ENCODE peak calls at places on chromosomes 4 and X, in ten cellular contexts. V, X, S, L, Q, C, O, G, U and Y are unnamed samples.

GRCh38 chr4:100986360-100986868 is 360.9 kb downstream of the PPP3CA start:
- DNase-seq in V (no peak), X (peak; percentile 32), S (no peak), L (no peak), Q (no peak), C (no peak), O (no peak), G (no peak), U (no peak), Y (no peak)

GRCh38 chr4:184309241-184310170 is 91.8 kb upstream of the ENPP6 start:
- DNase-seq in V (no peak), X (no peak), S (no peak), L (no peak), Q (no peak), C (no peak), O (no peak), G (no peak), U (no peak), Y (no peak)

GRCh38 chr4:11769425-11769824 is 340.7 kb upstream of the HS3ST1 start:
- DNase-seq in V (no peak), X (no peak), S (no peak), L (no peak), Q (peak; percentile 16), C (no peak), O (no peak), G (peak; percentile 93), U (no peak), Y (no peak)

GRCh38 chr4:176548571-176548970 is 228.8 kb downstream of the SPCS3 start:
- DNase-seq in V (no peak), X (peak; percentile 54), S (no peak), L (no peak), Q (peak; percentile 85), C (no peak), O (no peak), G (peak; percentile 37), U (peak; percentile 13), Y (no peak)

GRCh38 chr4:101322743-101323142 is 24.6 kb downstream of the PPP3CA start:
- DNase-seq in V (no peak), X (no peak), S (no peak), L (no peak), Q (no peak), C (no peak), O (no peak), G (no peak), U (no peak), Y (no peak)

GRCh38 chr4:164866817-164867490 is 10.0 kb upstream of the APELA start:
- DNase-seq in V (no peak), X (no peak), S (no peak), L (no peak), Q (no peak), C (no peak), O (no peak), G (no peak), U (no peak), Y (no peak)

GRCh38 chr4:15907430-15907829 is 31.1 kb downstream of the FGFBP1 start:
- DNase-seq in V (no peak), X (no peak), S (no peak), L (no peak), Q (no peak), C (no peak), O (no peak), G (peak; percentile 31), U (no peak), Y (no peak)

GRCh38 chr4:162499478-162499877 is 335.7 kb upstream of the FSTL5 start:
- DNase-seq in V (no peak), X (peak; percentile 16), S (no peak), L (no peak), Q (peak; percentile 7), C (no peak), O (no peak), G (no peak), U (no peak), Y (no peak)

GRCh38 chrX:41973208-41973607 is 49.9 kb upstream of the CASK start:
- DNase-seq in V (no peak), X (no peak), S (no peak), L (no peak), Q (no peak), C (no peak), O (no peak), G (no peak), U (no peak), Y (no peak)

GRCh38 chr4:119068529-119068962 is 67.1 kb upstream of the MYOZ2 start:
- DNase-seq in V (no peak), X (peak; percentile 47), S (no peak), L (peak; percentile 21), Q (peak; percentile 88), C (no peak), O (no peak), G (no peak), U (peak; percentile 14), Y (no peak)

GRCh38 chrX:13226214-13226613 is 93.6 kb downstream of the ATXN3L start:
- DNase-seq in V (no peak), X (no peak), S (no peak), L (no peak), Q (no peak), C (no peak), O (no peak), G (peak; percentile 36), U (no peak), Y (no peak)

GRCh38 chr4:145805490-145805889 is 125.5 kb downstream of the C4orf51 start:
- DNase-seq in V (no peak), X (peak; percentile 84), S (no peak), L (no peak), Q (peak; percentile 38), C (no peak), O (peak; percentile 73), G (no peak), U (no peak), Y (no peak)

GRCh38 chr4:52617467-52618017 is 41.6 kb downstream of the USP46 start:
- DNase-seq in V (no peak), X (no peak), S (no peak), L (no peak), Q (no peak), C (no peak), O (no peak), G (no peak), U (no peak), Y (peak; percentile 20)

DNA sequence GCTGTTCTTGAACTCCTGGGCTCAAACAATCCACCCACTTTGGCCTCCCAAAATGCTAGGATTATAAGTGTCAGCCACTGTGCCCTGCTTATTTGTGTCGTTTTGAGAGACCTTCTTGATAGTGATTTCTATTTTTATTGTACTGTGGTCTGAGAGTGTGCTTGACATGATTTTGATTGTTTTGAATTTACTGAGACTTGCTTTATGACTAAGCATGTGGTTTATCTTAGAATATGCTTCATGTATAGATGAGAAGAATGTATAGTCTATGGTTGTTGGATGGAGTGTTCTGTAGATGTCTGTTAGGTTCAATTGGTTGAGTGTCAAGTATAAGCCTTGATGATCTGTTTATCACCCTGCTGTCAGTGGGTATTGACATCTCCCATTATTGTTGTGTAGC is 789.3 kb downstream of the IL1RAPL1 start:
- DNase-seq in V (no peak), X (no peak), S (no peak), L (no peak), Q (no peak), C (no peak), O (no peak), G (no peak), U (no peak), Y (no peak)
- TF ChIP-seq CTCF in V (no peak), X (no peak), S (no peak), L (no peak), Q (no peak), C (no peak), O (no peak), G (no peak), U (no peak), Y (no peak)

DNA sequence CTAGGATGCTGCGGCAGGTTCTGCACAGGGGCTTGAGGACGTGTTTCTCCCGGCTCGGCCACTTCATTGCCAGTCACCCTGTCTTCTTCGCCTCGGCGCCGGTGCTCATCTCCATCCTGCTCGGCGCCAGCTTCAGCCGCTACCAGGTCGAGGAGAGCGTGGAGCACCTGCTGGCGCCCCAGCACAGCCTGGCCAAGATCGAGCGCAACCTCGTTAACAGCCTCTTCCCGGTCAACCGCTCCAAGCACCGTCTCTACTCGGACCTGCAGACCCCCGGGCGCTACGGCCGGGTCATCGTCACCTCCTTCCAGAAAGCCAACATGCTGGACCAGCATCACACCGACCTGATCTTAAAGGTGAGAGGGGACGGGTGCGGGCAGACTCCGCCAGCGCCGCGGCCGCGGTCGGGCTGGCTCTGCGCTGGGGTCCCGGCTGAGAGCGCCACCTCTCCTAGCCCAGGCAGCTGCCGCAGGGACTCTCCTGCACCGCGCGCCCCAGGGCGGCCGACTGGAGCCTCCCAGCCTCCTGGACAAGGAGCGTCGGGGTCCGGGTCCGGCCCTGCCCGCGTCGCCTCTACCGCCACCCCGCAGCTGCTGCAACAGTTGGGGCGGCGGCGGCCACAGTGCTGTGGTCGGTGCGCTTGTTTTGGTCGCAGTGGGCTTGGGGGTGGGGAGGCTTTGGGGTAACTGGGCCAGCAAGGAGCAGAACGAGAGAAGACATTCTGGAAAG is 386 bp downstream of the PTCHD1 start:
- DNase-seq in V (no peak), X (no peak), S (no peak), L (no peak), Q (no peak), C (no peak), O (no peak), G (no peak), U (no peak), Y (peak; percentile 9)
- TF ChIP-seq CTCF in V (no peak), X (no peak), S (no peak), L (no peak), Q (no peak), C (no peak), O (no peak), G (no peak), U (no peak), Y (no peak)

DNA sequence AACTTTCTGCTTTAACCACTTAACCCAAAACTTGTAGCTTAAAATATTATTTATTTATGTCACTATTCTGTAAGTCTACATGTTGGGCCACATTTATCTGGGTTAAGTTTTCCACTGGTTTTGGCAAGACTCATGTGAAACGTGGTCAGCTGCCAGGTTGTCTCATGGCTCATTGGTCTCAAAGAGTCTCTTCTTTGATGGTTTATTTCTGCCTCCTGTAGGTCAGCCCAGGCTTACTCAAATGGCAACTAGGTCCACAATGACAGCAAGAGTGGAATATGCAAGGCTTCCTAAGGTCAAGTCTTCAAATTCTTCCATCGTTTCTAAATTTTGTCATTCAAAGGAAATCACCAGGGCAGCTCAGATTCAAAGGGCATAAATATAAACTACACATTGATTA is 828.7 kb downstream of the PCDH7 start:
- DNase-seq in V (no peak), X (no peak), S (no peak), L (no peak), Q (no peak), C (no peak), O (no peak), G (peak; percentile 2), U (no peak), Y (no peak)
- TF ChIP-seq CTCF in V (no peak), X (no peak), S (no peak), L (no peak), Q (no peak), C (no peak), O (no peak), G (no peak), U (no peak), Y (no peak)

GRCh38 chrX:16807548-16807947 is 21.3 kb downstream of the TXLNG start:
- DNase-seq in V (no peak), X (no peak), S (no peak), L (no peak), Q (no peak), C (no peak), O (no peak), G (peak; percentile 12), U (no peak), Y (no peak)
- TF ChIP-seq CTCF in V (no peak), X (peak; percentile 19), S (no peak), L (no peak), Q (no peak), C (no peak), O (peak; percentile 37), G (peak; percentile 20), U (peak; percentile 58), Y (no peak)